ENCODE peak calls at places on chromosomes 2 and 18, in eight cellular contexts. One of them, this sample, is unnamed.

GRCh38 chr18:68164909-68165308 is 550.0 kb downstream of the TMX3 start:
- DNase-seq in fibroblast of the aortic adventitia: no peak
- DNase-seq in activated CD8-positive, alpha-beta memory T cell treated with anti-CD3 and anti-CD28 coated beads for 24 hours: no peak
- DNase-seq in nephron progenitor cell: no peak
- DNase-seq in activated naive CD8-positive, alpha-beta T cell treated with anti-CD3 and anti-CD28 coated beads, Interleukin-2, amount 50 U/mL, for 24 hours: no peak
- DNase-seq in hippocampal formation: no peak
- DNase-seq in prostate gland: no peak
- DNase-seq in anterior cingulate cortex: no peak
- DNase-seq in this sample: no peak

GRCh38 chr2:42296226-42296625 is 64.8 kb downstream of the COX7A2L start:
- DNase-seq in prostate gland: no peak
- DNase-seq in anterior cingulate cortex: no peak
- DNase-seq in activated naive CD8-positive, alpha-beta T cell treated with anti-CD3 and anti-CD28 coated beads, Interleukin-2, amount 50 U/mL, for 24 hours: no peak
- DNase-seq in fibroblast of the aortic adventitia: no peak
- DNase-seq in activated CD8-positive, alpha-beta memory T cell treated with anti-CD3 and anti-CD28 coated beads for 24 hours: no peak
- DNase-seq in hippocampal formation: no peak
- DNase-seq in nephron progenitor cell: no peak
- DNase-seq in this sample: no peak

GRCh38 chr2:232897971-232898408 is 27.9 kb downstream of the SNORC start:
- DNase-seq in nephron progenitor cell: no peak
- DNase-seq in activated CD8-positive, alpha-beta memory T cell treated with anti-CD3 and anti-CD28 coated beads for 24 hours: peak; percentile 59
- DNase-seq in anterior cingulate cortex: no peak
- DNase-seq in prostate gland: no peak
- DNase-seq in hippocampal formation: no peak
- DNase-seq in activated naive CD8-positive, alpha-beta T cell treated with anti-CD3 and anti-CD28 coated beads, Interleukin-2, amount 50 U/mL, for 24 hours: peak; percentile 51
- DNase-seq in fibroblast of the aortic adventitia: no peak
- DNase-seq in this sample: no peak

GRCh38 chr2:193895226-193895625 is 1700.5 kb upstream of the TMEFF2 start:
- DNase-seq in nephron progenitor cell: no peak
- DNase-seq in activated CD8-positive, alpha-beta memory T cell treated with anti-CD3 and anti-CD28 coated beads for 24 hours: no peak
- DNase-seq in prostate gland: no peak
- DNase-seq in fibroblast of the aortic adventitia: no peak
- DNase-seq in activated naive CD8-positive, alpha-beta T cell treated with anti-CD3 and anti-CD28 coated beads, Interleukin-2, amount 50 U/mL, for 24 hours: no peak
- DNase-seq in anterior cingulate cortex: no peak
- DNase-seq in hippocampal formation: no peak
- DNase-seq in this sample: peak; percentile 1

GRCh38 chr2:48346124-48346536 is 183.8 kb upstream of the STON1 start:
- DNase-seq in activated CD8-positive, alpha-beta memory T cell treated with anti-CD3 and anti-CD28 coated beads for 24 hours: no peak
- DNase-seq in activated naive CD8-positive, alpha-beta T cell treated with anti-CD3 and anti-CD28 coated beads, Interleukin-2, amount 50 U/mL, for 24 hours: no peak
- DNase-seq in nephron progenitor cell: no peak
- DNase-seq in fibroblast of the aortic adventitia: peak; percentile 97
- DNase-seq in anterior cingulate cortex: peak; percentile 23
- DNase-seq in hippocampal formation: peak; percentile 67
- DNase-seq in prostate gland: no peak
- DNase-seq in this sample: peak; percentile 95

GRCh38 chr2:17373736-17374135 is 144.5 kb downstream of the RAD51AP2 start:
- DNase-seq in activated naive CD8-positive, alpha-beta T cell treated with anti-CD3 and anti-CD28 coated beads, Interleukin-2, amount 50 U/mL, for 24 hours: no peak
- DNase-seq in fibroblast of the aortic adventitia: no peak
- DNase-seq in prostate gland: no peak
- DNase-seq in anterior cingulate cortex: no peak
- DNase-seq in nephron progenitor cell: no peak
- DNase-seq in hippocampal formation: no peak
- DNase-seq in activated CD8-positive, alpha-beta memory T cell treated with anti-CD3 and anti-CD28 coated beads for 24 hours: no peak
- DNase-seq in this sample: peak; percentile 70

GRCh38 chr2:237687666-237688065 is 60.3 kb downstream of the LRRFIP1 start:
- DNase-seq in prostate gland: no peak
- DNase-seq in fibroblast of the aortic adventitia: peak; percentile 100
- DNase-seq in hippocampal formation: no peak
- DNase-seq in activated CD8-positive, alpha-beta memory T cell treated with anti-CD3 and anti-CD28 coated beads for 24 hours: peak; percentile 81
- DNase-seq in anterior cingulate cortex: no peak
- DNase-seq in nephron progenitor cell: no peak
- DNase-seq in activated naive CD8-positive, alpha-beta T cell treated with anti-CD3 and anti-CD28 coated beads, Interleukin-2, amount 50 U/mL, for 24 hours: peak; percentile 78
- DNase-seq in this sample: peak; percentile 99

GRCh38 chr2:240972201-240972600 is 26.2 kb upstream of the SNED1 start:
- DNase-seq in activated naive CD8-positive, alpha-beta T cell treated with anti-CD3 and anti-CD28 coated beads, Interleukin-2, amount 50 U/mL, for 24 hours: no peak
- DNase-seq in activated CD8-positive, alpha-beta memory T cell treated with anti-CD3 and anti-CD28 coated beads for 24 hours: no peak
- DNase-seq in anterior cingulate cortex: no peak
- DNase-seq in nephron progenitor cell: no peak
- DNase-seq in fibroblast of the aortic adventitia: no peak
- DNase-seq in prostate gland: no peak
- DNase-seq in hippocampal formation: no peak
- DNase-seq in this sample: no peak

GRCh38 chr18:48412339-48412929 is 3.3 kb upstream of the ZBTB7C start:
- DNase-seq in activated CD8-positive, alpha-beta memory T cell treated with anti-CD3 and anti-CD28 coated beads for 24 hours: no peak
- DNase-seq in activated naive CD8-positive, alpha-beta T cell treated with anti-CD3 and anti-CD28 coated beads, Interleukin-2, amount 50 U/mL, for 24 hours: peak; percentile 12
- DNase-seq in hippocampal formation: peak; percentile 27
- DNase-seq in anterior cingulate cortex: no peak
- DNase-seq in fibroblast of the aortic adventitia: peak; percentile 20
- DNase-seq in prostate gland: no peak
- DNase-seq in nephron progenitor cell: peak; percentile 44
- DNase-seq in this sample: no peak

This sample was measured in amniotic epithelial cell.